ENCODE peak calls at places on chromosomes 7 and 10, in six cellular contexts. Y, J, R, K, L and A are unnamed samples.

GRCh38 chr7:142759433-142759832 is 10.2 kb downstream of the PRSS1 start:
- DNase-seq in J (no peak), Y (no peak), K (no peak), L (no peak), R (no peak), A (no peak)

GRCh38 chr7:50707607-50708006 is 75.1 kb downstream of the GRB10 start:
- DNase-seq in K (no peak), R (no peak), Y (no peak), L (no peak), J (no peak), A (no peak)

GRCh38 chr10:30759423-30759822 is 129.9 kb upstream of the LYZL2 start:
- DNase-seq in L (no peak), K (no peak), R (no peak), Y (no peak), J (no peak), A (no peak)

GRCh38 chr10:34530778-34531177 is 284.3 kb downstream of the PARD3 start:
- DNase-seq in K (no peak), Y (no peak), J (no peak), R (no peak), L (no peak), A (no peak)

GRCh38 chr10:54622017-54622416 is 179.0 kb downstream of the PCDH15 start:
- DNase-seq in R (peak; percentile 63), J (no peak), L (no peak), Y (no peak), K (no peak), A (no peak)

GRCh38 chr10:128563387-128563786 is 437.2 kb upstream of the MKI67 start:
- DNase-seq in Y (no peak), R (no peak), K (no peak), J (no peak), L (no peak), A (no peak)

GRCh38 chr10:100510533-100511308 is 8.9 kb downstream of the SEC31B start:
- DNase-seq in K (no peak), Y (no peak), J (no peak), R (no peak), L (no peak), A (no peak)

GRCh38 chr7:38410056-38410455 is 136.6 kb upstream of the TARP start:
- DNase-seq in L (no peak), K (no peak), J (no peak), R (no peak), Y (no peak), A (no peak)

GRCh38 chr7:74344786-74345185 is 55.6 kb downstream of the CLIP2 start:
- DNase-seq in J (no peak), R (no peak), K (no peak), Y (no peak), L (no peak), A (no peak)

GRCh38 chr10:127033569-127034175 is 128.4 kb downstream of the DOCK1 start:
- DNase-seq in L (no peak), K (no peak), R (no peak), Y (no peak), J (no peak), A (no peak)
- H3K36me3 ChIP-seq in L (peaks cover 85% of the 10 kb centered on the region), K (no peaks in the 10 kb centered on the region), R (peaks cover 5% of the 10 kb centered on the region), Y (peaks cover 28% of the 10 kb centered on the region), J (no peaks in the 10 kb centered on the region), A (peaks cover 22% of the 10 kb centered on the region)

DNA sequence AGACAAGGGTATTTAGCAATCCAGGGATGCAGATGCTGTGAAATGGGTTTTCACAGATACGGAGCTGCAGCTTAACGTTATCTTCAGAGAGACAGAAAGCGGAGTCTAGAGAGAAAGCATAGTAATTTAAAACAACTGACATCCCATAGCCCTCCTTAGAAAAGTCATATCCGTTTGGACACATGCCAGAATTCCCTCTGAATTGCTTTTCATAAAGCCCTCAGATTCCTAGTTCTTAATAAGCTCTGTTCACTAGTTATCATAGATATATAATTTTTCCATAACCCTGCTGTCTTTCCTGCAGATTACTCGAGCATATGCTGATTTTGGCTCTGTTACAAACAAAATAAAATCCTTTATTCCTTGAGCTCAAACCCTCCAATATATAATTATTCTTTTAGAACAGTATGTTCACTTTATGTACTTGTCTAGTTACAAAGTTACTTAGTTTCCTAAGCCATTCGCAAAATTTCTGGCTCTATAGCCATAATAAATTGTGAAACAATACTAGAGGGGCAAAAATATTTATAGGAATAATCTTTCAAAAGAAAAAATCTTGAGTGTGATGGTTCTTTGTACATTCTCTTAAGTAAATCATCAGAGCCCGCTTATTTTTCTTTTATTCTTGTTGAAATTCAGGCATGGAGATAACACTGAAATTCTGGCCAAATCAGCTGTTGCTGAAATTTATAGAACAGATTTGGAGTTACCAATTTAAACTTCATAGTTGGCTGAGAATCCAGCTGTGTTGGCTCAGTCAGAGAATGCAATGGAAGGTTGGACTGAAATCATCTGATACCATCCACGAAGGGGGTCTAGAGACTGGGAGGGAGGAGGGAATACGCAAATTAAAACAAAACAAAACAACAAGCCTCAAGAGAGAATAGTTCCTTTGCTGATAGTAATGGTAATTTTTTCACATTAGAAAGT is 146.0 kb upstream of the TMEM196 start:
- DNase-seq in K (no peak), Y (no peak), R (peak; percentile 15), L (no peak), J (no peak), A (no peak)
- H3K36me3 ChIP-seq in K (no peaks in the 10 kb centered on the region), Y (no peaks in the 10 kb centered on the region), R (no peaks in the 10 kb centered on the region), L (no peaks in the 10 kb centered on the region), J (no peaks in the 10 kb centered on the region), A (no peaks in the 10 kb centered on the region)

GRCh38 chr7:134962270-134962669 is 24.0 kb upstream of the AGBL3 start:
- DNase-seq in J (no peak), Y (no peak), L (no peak), K (no peak), R (no peak), A (no peak)
- H3K36me3 ChIP-seq in J (peaks cover 4% of the 10 kb centered on the region), Y (peaks cover 58% of the 10 kb centered on the region), L (peaks cover 97% of the 10 kb centered on the region), K (peaks cover 21% of the 10 kb centered on the region), R (peaks cover 6% of the 10 kb centered on the region), A (peaks cover 64% of the 10 kb centered on the region)

GRCh38 chr7:135673360-135673706 is 11.0 kb downstream of the STMP1 start:
- DNase-seq in Y (no peak), K (no peak), L (no peak), J (no peak), R (no peak), A (no peak)
- H3K36me3 ChIP-seq in Y (no peaks in the 10 kb centered on the region), K (peaks cover 24% of the 10 kb centered on the region), L (peaks cover 17% of the 10 kb centered on the region), J (no peaks in the 10 kb centered on the region), R (no peaks in the 10 kb centered on the region), A (no peaks in the 10 kb centered on the region)

GRCh38 chr10:5783300-5783699 is 29.9 kb downstream of the GDI2 start:
- DNase-seq in J (no peak), L (no peak), K (no peak), R (no peak), Y (no peak), A (no peak)
- H3K36me3 ChIP-seq in J (no peaks in the 10 kb centered on the region), L (peaks cover 69% of the 10 kb centered on the region), K (peaks cover 65% of the 10 kb centered on the region), R (peaks cover 5% of the 10 kb centered on the region), Y (peaks cover 47% of the 10 kb centered on the region), A (peaks cover 21% of the 10 kb centered on the region)

DNA sequence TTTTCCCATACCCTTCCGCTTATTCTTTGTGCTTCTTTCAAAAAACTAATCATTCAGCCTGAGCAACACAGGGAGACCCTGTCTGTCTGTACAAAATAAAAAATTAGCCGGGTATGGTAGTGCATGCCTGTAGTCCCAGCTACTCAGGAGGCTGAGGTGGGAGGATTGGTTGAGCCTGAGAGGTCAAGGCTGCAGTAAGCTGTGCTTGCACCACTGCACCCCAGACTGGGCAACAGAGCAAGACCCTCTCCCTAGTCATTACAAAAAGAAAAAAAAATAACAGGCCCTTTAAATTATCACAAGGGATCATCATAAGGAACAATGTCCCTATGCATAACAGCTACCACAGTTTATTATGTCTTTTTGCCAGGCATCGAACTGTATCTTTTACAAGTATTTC is 119.6 kb downstream of the TRIM24 start:
- DNase-seq in L (no peak), K (no peak), R (no peak), Y (no peak), J (no peak), A (no peak)
- H3K36me3 ChIP-seq in L (peaks cover 81% of the 10 kb centered on the region), K (peaks cover 83% of the 10 kb centered on the region), R (peaks cover 3% of the 10 kb centered on the region), Y (peaks cover 34% of the 10 kb centered on the region), J (no peaks in the 10 kb centered on the region), A (peaks cover 12% of the 10 kb centered on the region)

GRCh38 chr10:95864906-95865813 is 42.6 kb upstream of the CC2D2B start:
- DNase-seq in L (no peak), Y (no peak), K (peak; percentile 16), R (peak; percentile 85), J (peak; percentile 34), A (no peak)
- H3K36me3 ChIP-seq in L (peaks cover 14% of the 10 kb centered on the region), Y (no peaks in the 10 kb centered on the region), K (no peaks in the 10 kb centered on the region), R (no peaks in the 10 kb centered on the region), J (no peaks in the 10 kb centered on the region), A (no peaks in the 10 kb centered on the region)